ENCODE peak calls at places on chromosomes 3 and 15, in eight cellular contexts. One of them, this sample, is unnamed.

GRCh38 chr15:67832965-67833503 is 6.8 kb downstream of the RNU6-1 start:
- DNase-seq in foreskin fibroblast: no peak
- DNase-seq in GM10248: no peak
- DNase-seq in tibial nerve: no peak
- DNase-seq in endothelial cell: peak; percentile 56
- DNase-seq in glutamatergic neuron: no peak
- DNase-seq in omental fat pad: no peak
- DNase-seq in breast epithelium: no peak
- DNase-seq in this sample: no peak

GRCh38 chr15:74420193-74420905 is 13.4 kb downstream of the SEMA7A start:
- DNase-seq in foreskin fibroblast: no peak
- DNase-seq in GM10248: no peak
- DNase-seq in tibial nerve: no peak
- DNase-seq in endothelial cell: no peak
- DNase-seq in glutamatergic neuron: no peak
- DNase-seq in omental fat pad: no peak
- DNase-seq in breast epithelium: peak; percentile 50
- DNase-seq in this sample: no peak

GRCh38 chr15:74595271-74595670 is 20.4 kb upstream of the CLK3 start:
- DNase-seq in foreskin fibroblast: no peak
- DNase-seq in GM10248: no peak
- DNase-seq in tibial nerve: no peak
- DNase-seq in endothelial cell: no peak
- DNase-seq in glutamatergic neuron: no peak
- DNase-seq in omental fat pad: no peak
- DNase-seq in breast epithelium: no peak
- DNase-seq in this sample: no peak

GRCh38 chr3:47661121-47661752 is 82.6 kb upstream of the CSPG5 start:
- DNase-seq in foreskin fibroblast: peak; percentile 71
- DNase-seq in GM10248: no peak
- DNase-seq in tibial nerve: no peak
- DNase-seq in endothelial cell: no peak
- DNase-seq in glutamatergic neuron: no peak
- DNase-seq in omental fat pad: no peak
- DNase-seq in breast epithelium: no peak
- DNase-seq in this sample: no peak

GRCh38 chr15:64635486-64635815 is 139.9 kb downstream of the RBPMS2 start:
- DNase-seq in foreskin fibroblast: peak; percentile 59
- DNase-seq in GM10248: no peak
- DNase-seq in tibial nerve: no peak
- DNase-seq in endothelial cell: no peak
- DNase-seq in glutamatergic neuron: no peak
- DNase-seq in omental fat pad: no peak
- DNase-seq in breast epithelium: no peak
- DNase-seq in this sample: no peak

GRCh38 chr3:81744366-81744765 is 17.1 kb downstream of the GBE1 start:
- DNase-seq in foreskin fibroblast: peak; percentile 92
- DNase-seq in GM10248: no peak
- DNase-seq in tibial nerve: no peak
- DNase-seq in endothelial cell: no peak
- DNase-seq in glutamatergic neuron: no peak
- DNase-seq in omental fat pad: no peak
- DNase-seq in breast epithelium: no peak
- DNase-seq in this sample: no peak

GRCh38 chr3:67292356-67293225 is 294.5 kb downstream of the KBTBD8 start:
- DNase-seq in foreskin fibroblast: peak; percentile 10
- DNase-seq in GM10248: no peak
- DNase-seq in tibial nerve: peak; percentile 16
- DNase-seq in endothelial cell: no peak
- DNase-seq in glutamatergic neuron: no peak
- DNase-seq in omental fat pad: no peak
- DNase-seq in breast epithelium: peak; percentile 19
- DNase-seq in this sample: no peak

GRCh38 chr15:75693501-75694240 is 19.0 kb downstream of the CSPG4 start:
- DNase-seq in foreskin fibroblast: peak; percentile 70
- DNase-seq in GM10248: peak; percentile 24
- DNase-seq in tibial nerve: no peak
- DNase-seq in endothelial cell: peak; percentile 61
- DNase-seq in glutamatergic neuron: no peak
- DNase-seq in omental fat pad: no peak
- DNase-seq in breast epithelium: no peak
- DNase-seq in this sample: no peak

GRCh38 chr3:15861163-15861562 is 63.4 kb upstream of the ANKRD28 start:
- DNase-seq in foreskin fibroblast: no peak
- DNase-seq in GM10248: no peak
- DNase-seq in tibial nerve: no peak
- DNase-seq in endothelial cell: no peak
- DNase-seq in glutamatergic neuron: no peak
- DNase-seq in omental fat pad: no peak
- DNase-seq in breast epithelium: no peak
- DNase-seq in this sample: no peak

GRCh38 chr3:15859507-15860013 is 61.8 kb upstream of the ANKRD28 start:
- DNase-seq in foreskin fibroblast: peak; percentile 82
- DNase-seq in GM10248: peak; percentile 90
- DNase-seq in tibial nerve: peak; percentile 70
- DNase-seq in endothelial cell: peak; percentile 74
- DNase-seq in glutamatergic neuron: peak; percentile 89
- DNase-seq in omental fat pad: peak; percentile 67
- DNase-seq in breast epithelium: peak; percentile 74
- DNase-seq in this sample: peak; percentile 89

GRCh38 chr3:15858547-15859506 is 61.0 kb upstream of the ANKRD28 start:
- DNase-seq in foreskin fibroblast: peak; percentile 4
- DNase-seq in GM10248: peak; percentile 76
- DNase-seq in tibial nerve: no peak
- DNase-seq in endothelial cell: peak; percentile 41
- DNase-seq in glutamatergic neuron: peak; percentile 55
- DNase-seq in omental fat pad: no peak
- DNase-seq in breast epithelium: peak; percentile 29
- DNase-seq in this sample: peak; percentile 73

DNA sequence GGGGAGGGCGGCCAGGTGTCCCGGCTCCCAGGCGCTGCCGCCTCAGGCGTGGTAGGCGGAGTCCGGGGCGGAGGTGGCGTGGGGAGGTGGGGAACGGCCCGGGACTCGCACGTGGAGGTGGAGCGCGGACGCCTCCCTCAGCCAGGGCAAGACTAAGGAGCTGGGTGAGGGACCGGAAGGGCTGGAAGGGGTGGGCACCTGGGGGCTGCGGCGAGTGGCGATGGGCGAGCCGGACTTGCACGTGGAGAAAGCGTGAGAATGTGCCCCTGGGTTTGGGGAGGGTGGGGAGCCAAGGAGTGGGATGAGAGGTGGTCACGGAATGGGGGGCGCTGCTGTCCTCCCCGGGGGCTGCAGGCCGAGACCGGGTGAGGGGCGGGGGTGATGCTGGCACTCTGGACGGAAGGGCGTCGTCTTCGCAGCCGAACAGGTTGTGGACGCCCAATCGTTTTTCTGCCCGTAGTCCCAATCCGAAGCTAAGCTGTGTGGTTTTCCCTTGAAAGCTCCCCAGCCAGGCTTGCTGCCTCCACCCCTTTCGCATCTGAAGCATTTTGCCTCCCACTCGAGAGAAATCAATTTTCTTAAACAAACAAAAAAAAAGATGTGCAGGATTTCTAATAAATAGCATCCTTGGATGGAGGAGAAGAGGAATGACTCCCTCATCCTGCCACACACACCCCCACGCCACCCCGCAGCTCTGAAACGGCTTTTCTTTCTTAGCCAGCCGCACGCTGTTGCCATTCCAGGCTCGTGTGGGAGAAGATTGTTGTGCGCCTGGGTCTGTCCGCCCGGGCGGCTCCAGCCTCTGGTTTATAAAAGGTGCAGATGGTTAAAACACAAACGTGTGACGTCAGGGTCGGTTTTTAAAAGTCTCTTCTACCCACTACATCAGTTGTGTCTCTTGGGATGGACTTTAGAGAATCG is 62.5 kb upstream of the ANKRD28 start:
- DNase-seq in foreskin fibroblast: peak; percentile 38
- DNase-seq in GM10248: peak; percentile 32
- DNase-seq in tibial nerve: no peak
- DNase-seq in endothelial cell: peak; percentile 34
- DNase-seq in glutamatergic neuron: peak; percentile 81
- DNase-seq in omental fat pad: peak; percentile 30
- DNase-seq in breast epithelium: peak; percentile 22
- DNase-seq in this sample: peak; percentile 79
- TF ChIP-seq CTCF in foreskin fibroblast: no peak
- TF ChIP-seq CTCF in GM10248: no peak
- TF ChIP-seq CTCF in tibial nerve: no peak
- TF ChIP-seq CTCF in endothelial cell: no peak
- TF ChIP-seq CTCF in glutamatergic neuron: no peak
- TF ChIP-seq CTCF in omental fat pad: no peak
- TF ChIP-seq CTCF in breast epithelium: no peak
- TF ChIP-seq CTCF in this sample: no peak

GRCh38 chr15:78313383-78313782 is 14.0 kb upstream of the SKIC8 start:
- DNase-seq in foreskin fibroblast: no peak
- DNase-seq in GM10248: peak; percentile 11
- DNase-seq in tibial nerve: no peak
- DNase-seq in endothelial cell: no peak
- DNase-seq in glutamatergic neuron: no peak
- DNase-seq in omental fat pad: no peak
- DNase-seq in breast epithelium: no peak
- DNase-seq in this sample: no peak

GRCh38 chr15:78317145-78317836 is 17.9 kb upstream of the SKIC8 start:
- DNase-seq in foreskin fibroblast: no peak
- DNase-seq in GM10248: no peak
- DNase-seq in tibial nerve: no peak
- DNase-seq in endothelial cell: no peak
- DNase-seq in glutamatergic neuron: no peak
- DNase-seq in omental fat pad: no peak
- DNase-seq in breast epithelium: no peak
- DNase-seq in this sample: no peak

GRCh38 chr15:78316211-78317077 is 17.0 kb upstream of the SKIC8 start:
- DNase-seq in foreskin fibroblast: no peak
- DNase-seq in GM10248: peak; percentile 25
- DNase-seq in tibial nerve: no peak
- DNase-seq in endothelial cell: no peak
- DNase-seq in glutamatergic neuron: peak; percentile 54
- DNase-seq in omental fat pad: no peak
- DNase-seq in breast epithelium: no peak
- DNase-seq in this sample: no peak

GRCh38 chr15:78314181-78314581 is 14.8 kb upstream of the SKIC8 start:
- DNase-seq in foreskin fibroblast: no peak
- DNase-seq in GM10248: peak; percentile 10
- DNase-seq in tibial nerve: no peak
- DNase-seq in endothelial cell: no peak
- DNase-seq in glutamatergic neuron: no peak
- DNase-seq in omental fat pad: no peak
- DNase-seq in breast epithelium: no peak
- DNase-seq in this sample: no peak

DNA sequence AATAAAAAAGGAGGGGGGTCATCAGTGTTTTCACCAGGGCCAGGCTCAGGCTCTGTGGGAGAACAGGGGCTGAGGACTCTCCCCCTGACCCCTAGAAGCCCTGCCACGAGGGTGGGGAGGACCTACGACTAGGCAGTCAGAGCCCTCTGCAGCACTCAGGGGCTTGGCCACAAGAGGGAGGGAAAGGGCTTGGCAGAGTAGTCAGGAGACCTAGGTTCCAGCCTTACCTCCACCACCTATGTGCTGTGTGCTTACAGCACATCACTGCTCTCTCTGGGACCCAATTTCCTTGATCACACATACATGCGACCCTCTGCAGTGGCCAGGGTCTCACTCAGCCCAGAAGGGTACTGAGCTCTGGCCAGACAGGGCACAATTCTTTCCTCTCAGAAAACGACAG is 16.3 kb upstream of the SKIC8 start:
- DNase-seq in foreskin fibroblast: no peak
- DNase-seq in GM10248: peak; percentile 37
- DNase-seq in tibial nerve: no peak
- DNase-seq in endothelial cell: peak; percentile 34
- DNase-seq in glutamatergic neuron: no peak
- DNase-seq in omental fat pad: no peak
- DNase-seq in breast epithelium: no peak
- DNase-seq in this sample: no peak
- TF ChIP-seq CTCF in foreskin fibroblast: peak; percentile 40
- TF ChIP-seq CTCF in GM10248: peak; percentile 23
- TF ChIP-seq CTCF in tibial nerve: no peak
- TF ChIP-seq CTCF in endothelial cell: no peak
- TF ChIP-seq CTCF in glutamatergic neuron: no peak
- TF ChIP-seq CTCF in omental fat pad: no peak
- TF ChIP-seq CTCF in breast epithelium: no peak
- TF ChIP-seq CTCF in this sample: peak; percentile 69

GRCh38 chr15:41504751-41505492 is 8.7 kb downstream of the LTK start:
- DNase-seq in foreskin fibroblast: no peak
- DNase-seq in GM10248: no peak
- DNase-seq in tibial nerve: no peak
- DNase-seq in endothelial cell: no peak
- DNase-seq in glutamatergic neuron: no peak
- DNase-seq in omental fat pad: no peak
- DNase-seq in breast epithelium: no peak
- DNase-seq in this sample: no peak

GRCh38 chr15:41503669-41504010 is 10.0 kb downstream of the ITPKA start:
- DNase-seq in foreskin fibroblast: no peak
- DNase-seq in GM10248: no peak
- DNase-seq in tibial nerve: no peak
- DNase-seq in endothelial cell: no peak
- DNase-seq in glutamatergic neuron: no peak
- DNase-seq in omental fat pad: no peak
- DNase-seq in breast epithelium: no peak
- DNase-seq in this sample: no peak

GRCh38 chr15:41505776-41506175 is 7.9 kb downstream of the LTK start:
- DNase-seq in foreskin fibroblast: no peak
- DNase-seq in GM10248: no peak
- DNase-seq in tibial nerve: no peak
- DNase-seq in endothelial cell: no peak
- DNase-seq in glutamatergic neuron: no peak
- DNase-seq in omental fat pad: no peak
- DNase-seq in breast epithelium: no peak
- DNase-seq in this sample: no peak

GRCh38 chr15:41507820-41508290 is 5.8 kb downstream of the LTK start:
- DNase-seq in foreskin fibroblast: no peak
- DNase-seq in GM10248: no peak
- DNase-seq in tibial nerve: no peak
- DNase-seq in endothelial cell: no peak
- DNase-seq in glutamatergic neuron: no peak
- DNase-seq in omental fat pad: no peak
- DNase-seq in breast epithelium: peak; percentile 78
- DNase-seq in this sample: no peak

DNA sequence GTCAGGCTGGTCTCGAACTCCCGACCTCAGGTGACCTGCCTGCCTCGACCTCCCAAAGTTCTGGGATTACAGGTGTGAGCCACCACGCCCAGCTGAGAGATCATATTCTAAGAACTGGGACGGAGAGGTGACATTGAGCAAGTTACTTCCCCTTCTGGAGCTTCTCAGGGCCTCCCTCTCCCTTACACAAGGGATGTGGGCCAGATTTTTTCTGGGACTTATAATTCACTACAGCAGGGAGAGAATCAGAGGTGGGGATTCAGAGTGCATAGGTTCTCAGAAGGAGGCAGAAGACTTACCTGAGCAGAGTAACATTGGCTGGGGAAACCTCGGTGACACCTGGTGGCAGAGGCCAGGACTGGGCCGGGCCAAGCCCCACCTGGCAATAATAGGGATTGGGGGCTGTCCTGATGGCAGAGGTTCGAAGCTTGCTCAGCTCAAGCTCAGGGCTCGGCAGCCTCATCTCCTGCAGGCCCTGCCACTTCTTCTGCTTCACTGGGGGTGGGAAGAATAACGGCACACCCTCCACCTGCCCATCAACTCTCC is 6.8 kb downstream of the LTK start:
- DNase-seq in foreskin fibroblast: no peak
- DNase-seq in GM10248: no peak
- DNase-seq in tibial nerve: no peak
- DNase-seq in endothelial cell: no peak
- DNase-seq in glutamatergic neuron: no peak
- DNase-seq in omental fat pad: no peak
- DNase-seq in breast epithelium: no peak
- DNase-seq in this sample: no peak
- TF ChIP-seq CTCF in foreskin fibroblast: no peak
- TF ChIP-seq CTCF in GM10248: no peak
- TF ChIP-seq CTCF in tibial nerve: no peak
- TF ChIP-seq CTCF in endothelial cell: no peak
- TF ChIP-seq CTCF in glutamatergic neuron: no peak
- TF ChIP-seq CTCF in omental fat pad: no peak
- TF ChIP-seq CTCF in breast epithelium: no peak
- TF ChIP-seq CTCF in this sample: no peak

DNA sequence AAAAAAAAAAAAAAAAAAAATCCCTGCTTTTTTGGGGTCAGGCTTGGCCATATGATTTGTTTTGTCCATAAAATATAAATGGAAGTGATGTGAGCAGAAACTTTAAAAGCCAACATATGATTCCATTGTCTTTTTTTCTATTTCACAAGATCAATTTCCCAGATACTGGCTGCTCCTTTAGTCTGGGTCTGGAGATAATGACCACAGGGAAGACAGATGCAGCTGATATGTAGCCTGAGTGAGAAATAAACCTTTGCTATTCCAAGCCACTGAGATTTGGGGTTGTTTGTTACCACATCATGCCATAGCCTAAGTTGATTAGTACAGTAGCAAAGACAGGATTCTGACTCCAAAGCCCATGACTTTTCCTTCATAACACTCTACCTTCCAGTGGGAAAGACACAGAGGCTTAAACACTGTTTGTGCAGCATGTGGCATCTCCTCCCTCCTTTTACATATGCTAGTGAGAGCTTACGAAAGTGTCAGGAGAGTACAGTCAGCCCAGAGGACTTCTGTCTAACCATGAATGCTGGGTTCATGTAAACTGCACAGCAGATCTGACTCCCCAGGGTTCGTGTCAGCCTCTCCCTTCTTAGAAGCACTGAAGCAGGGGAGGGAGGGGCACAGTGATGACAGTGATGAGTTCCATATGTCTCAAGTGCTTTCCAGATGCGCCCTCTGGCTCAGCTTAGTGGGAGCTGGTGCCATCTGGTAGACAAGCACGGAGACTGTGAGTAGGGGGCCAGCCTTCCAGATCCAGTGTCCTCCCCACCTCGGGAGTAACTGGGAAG is 36.7 kb upstream of the SLC7A14 start:
- DNase-seq in foreskin fibroblast: peak; percentile 98
- DNase-seq in GM10248: no peak
- DNase-seq in tibial nerve: peak; percentile 18
- DNase-seq in endothelial cell: no peak
- DNase-seq in glutamatergic neuron: peak; percentile 66
- DNase-seq in omental fat pad: no peak
- DNase-seq in breast epithelium: no peak
- DNase-seq in this sample: no peak
- TF ChIP-seq CTCF in foreskin fibroblast: no peak
- TF ChIP-seq CTCF in GM10248: no peak
- TF ChIP-seq CTCF in tibial nerve: no peak
- TF ChIP-seq CTCF in endothelial cell: no peak
- TF ChIP-seq CTCF in glutamatergic neuron: no peak
- TF ChIP-seq CTCF in omental fat pad: no peak
- TF ChIP-seq CTCF in breast epithelium: no peak
- TF ChIP-seq CTCF in this sample: no peak

This sample was measured in type B pancreatic cell.